ENCODE peak calls at places on chromosome 20, in seven cellular contexts. R is fibroblast of pulmonary artery, X is left cardiac atrium, Q is HAP-1, M is testis, K is psoas muscle, N is AG10803. E is an unnamed sample.

GRCh38 chr20:11847827-11848226 is 69.9 kb upstream of the BTBD3 start:
- DNase-seq in N (no peak), M (no peak), K (no peak), Q (no peak), X (no peak), R (no peak), E (no peak)

GRCh38 chr20:47359533-47360206 is 3.2 kb upstream of the ZMYND8 start:
- DNase-seq in N (no peak), R (no peak), X (no peak), Q (no peak), M (no peak), K (no peak), E (no peak)

GRCh38 chr20:38091447-38092216 is 58.1 kb downstream of the RPRD1B start:
- DNase-seq in Q (no peak), X (no peak), N (no peak), R (no peak), M (no peak), K (no peak), E (peak)

GRCh38 chr20:36613974-36614373 is 8.4 kb downstream of the RAB5IF start:
- DNase-seq in M (no peak), Q (no peak), X (no peak), K (no peak), R (no peak), N (no peak), E (no peak)

GRCh38 chr20:47318596-47319516 is 37.6 kb downstream of the ZMYND8 start:
- DNase-seq in Q (peak), M (peak), X (peak), K (peak), R (peak), N (peak), E (no peak)

GRCh38 chr20:57988828-57989227 is 239.6 kb downstream of the ANKRD60 start:
- DNase-seq in M (no peak), Q (no peak), K (no peak), R (no peak), X (no peak), N (no peak), E (no peak)

GRCh38 chr20:31522756-31523155 is 8.5 kb downstream of the HM13 start:
- DNase-seq in R (no peak), M (no peak), K (no peak), N (no peak), Q (no peak), X (no peak), E (no peak)

GRCh38 chr20:41483553-41483930 is 116.9 kb upstream of the EMILIN3 start:
- DNase-seq in N (peak), K (no peak), X (no peak), Q (no peak), R (no peak), M (no peak), E (no peak)

GRCh38 chr20:45779011-45779915 is 12.4 kb downstream of the WFDC3 start:
- DNase-seq in Q (no peak), R (peak), K (peak), M (peak), N (peak), X (peak), E (peak)

GRCh38 chr20:41848180-41848579 is 230.0 kb upstream of the CHD6 start:
- DNase-seq in X (no peak), Q (no peak), R (no peak), K (no peak), N (no peak), M (no peak), E (peak)

GRCh38 chr20:5364136-5364821 is 47.5 kb upstream of the PROKR2 start:
- DNase-seq in K (no peak), N (no peak), R (no peak), X (no peak), M (no peak), Q (no peak), E (no peak)

GRCh38 chr20:35971981-35972380 is 3.6 kb downstream of the CNBD2 start:
- DNase-seq in R (no peak), X (no peak), M (no peak), N (no peak), Q (no peak), K (no peak), E (no peak)

GRCh38 chr20:10644458-10645204 is 29.2 kb downstream of the JAG1 start:
- DNase-seq in X (no peak), K (no peak), Q (no peak), N (no peak), R (no peak), M (no peak), E (no peak)

GRCh38 chr20:44610313-44610965 is 28.1 kb downstream of the PKIG start:
- DNase-seq in X (no peak), R (peak), M (no peak), Q (no peak), N (no peak), K (no peak), E (no peak)

GRCh38 chr20:44398303-44398702 is 42.8 kb downstream of the HNF4A start:
- DNase-seq in X (no peak), Q (peak), M (no peak), K (no peak), R (peak), N (peak), E (no peak)

GRCh38 chr20:61422636-61423425 is 170.8 kb downstream of the CDH4 start:
- DNase-seq in M (no peak), N (no peak), K (no peak), X (no peak), Q (no peak), R (no peak), E (no peak)

GRCh38 chr20:10673176-10673830 is 496 bp downstream of the JAG1 start:
- DNase-seq in K (peak), Q (no peak), M (peak), R (no peak), N (peak), X (peak), E (peak)

GRCh38 chr20:48702388-48703041 is 125.3 kb downstream of the PREX1 start:
- DNase-seq in M (no peak), R (no peak), X (no peak), N (peak), Q (no peak), K (no peak), E (no peak)

GRCh38 chr20:59933296-59933848 is at the start of gene SYCP2:
- DNase-seq in R (peak), Q (no peak), M (peak), X (peak), N (peak), K (peak), E (no peak)

GRCh38 chr20:4195499-4195898 is 180.1 kb upstream of the RNF24 start:
- DNase-seq in R (peak), Q (no peak), X (no peak), N (peak), M (no peak), K (no peak), E (peak)

GRCh38 chr20:23092409-23092756 is 6.3 kb upstream of the CD93 start:
- DNase-seq in R (peak), Q (no peak), K (no peak), N (no peak), M (peak), X (no peak), E (no peak)

GRCh38 chr20:24998121-24998520 is 5.6 kb upstream of the APMAP start:
- DNase-seq in K (peak), N (no peak), Q (no peak), M (no peak), X (no peak), R (no peak), E (no peak)